ENCODE peak calls at places on chromosomes 5 and 9, in five cellular contexts. F is cardiac muscle cell, Z is sigmoid colon, E is IMR-90, Q is mesenchymal stem cell. S is an unnamed sample. For H3K4me1, the result is how much of the 10 kb centered on the place peaks cover.

GRCh38 chr9:86287013-86287412 is 4.7 kb upstream of the ISCA1 start:
- DNase-seq in F (peak), Z (no peak), E (peak), Q (peak), S (no peak)

GRCh38 chr9:97980918-97981827 is 2.0 kb upstream of the ANP32B start:
- DNase-seq in F (no peak), Z (peak), E (no peak), Q (no peak), S (peak)

GRCh38 chr9:7147136-7148090 is 389.6 kb downstream of the KDM4C start:
- DNase-seq in F (peak), Z (peak), E (peak), Q (peak), S (no peak)

GRCh38 chr9:6955251-6955921 is 197.6 kb downstream of the KDM4C start:
- DNase-seq in F (peak), Z (no peak), E (peak), Q (peak), S (no peak)

GRCh38 chr9:36400332-36401178 is 486 bp upstream of the RNF38 start:
- DNase-seq in F (peak), Z (peak), E (peak), Q (peak), S (peak)

GRCh38 chr5:155001523-155001922 is 12.0 kb upstream of the KIF4B start:
- DNase-seq in F (no peak), Z (no peak), E (no peak), Q (no peak), S (no peak)

GRCh38 chr5:9562101-9562500 is 16.2 kb upstream of the SEMA5A start:
- DNase-seq in F (no peak), Z (no peak), E (no peak), Q (peak), S (no peak)

GRCh38 chr5:1409386-1410110 is 35.7 kb downstream of the SLC6A3 start:
- DNase-seq in F (peak), Z (peak), E (peak), Q (peak), S (no peak)

GRCh38 chr9:125492719-125493118 is 214.3 kb downstream of the MAPKAP1 start:
- DNase-seq in F (no peak), Z (no peak), E (no peak), Q (no peak), S (no peak)

GRCh38 chr5:59542841-59543825 is 350.4 kb downstream of the PDE4D start:
- DNase-seq in F (no peak), Z (peak), E (no peak), Q (peak), S (peak)

GRCh38 chr5:14118551-14119320 is 24.4 kb upstream of the TRIO start:
- DNase-seq in F (peak), Z (no peak), E (no peak), Q (no peak), S (no peak)

GRCh38 chr5:172806897-172807672 is 27.0 kb upstream of the ERGIC1 start:
- DNase-seq in F (peak), Z (peak), E (peak), Q (peak), S (peak)

GRCh38 chr9:71268871-71269640 is 147.6 kb upstream of the TRPM3 start:
- DNase-seq in F (no peak), Z (no peak), E (no peak), Q (no peak), S (no peak)

GRCh38 chr5:32195265-32195664 is 21.1 kb upstream of the GOLPH3 start:
- DNase-seq in F (no peak), Z (no peak), E (no peak), Q (no peak), S (no peak)

GRCh38 chr5:120017523-120017922 is 388.2 kb downstream of the FAM170A start:
- DNase-seq in F (no peak), Z (no peak), E (peak), Q (peak), S (no peak)

GRCh38 chr9:117034862-117035261 is 347.8 kb downstream of the TRIM32 start:
- DNase-seq in F (peak), Z (no peak), E (peak), Q (peak), S (no peak)

GRCh38 chr9:95836072-95836471 is 39.4 kb upstream of the ERCC6L2 start:
- DNase-seq in F (no peak), Z (no peak), E (peak), Q (no peak), S (no peak)

GRCh38 chr9:16309350-16310271 is 560.9 kb downstream of the BNC2 start:
- DNase-seq in F (no peak), Z (peak), E (peak), Q (no peak), S (peak)

GRCh38 chr9:83649080-83649479 is 26.1 kb downstream of the IDNK start:
- DNase-seq in F (peak), Z (peak), E (peak), Q (peak), S (peak)

GRCh38 chr9:104144336-104144735 is 50.2 kb downstream of the SMC2 start:
- DNase-seq in F (no peak), Z (no peak), E (no peak), Q (no peak), S (no peak)

GRCh38 chr5:98772415-98773213 is 849 bp upstream of the RGMB start:
- DNase-seq in F (peak), Z (peak), E (no peak), Q (peak), S (peak)

GRCh38 chr5:138663009-138663408 is 87.8 kb upstream of the HSPA9 start:
- DNase-seq in F (no peak), Z (no peak), E (no peak), Q (no peak), S (no peak)

GRCh38 chr5:78907255-78907886 is 77.7 kb downstream of the ARSB start:
- DNase-seq in F (no peak), Z (peak), E (peak), Q (peak), S (no peak)

GRCh38 chr5:82719368-82719767 is 357.8 kb downstream of the TMEM167A start:
- DNase-seq in F (no peak), Z (no peak), E (peak), Q (peak), S (no peak)

GRCh38 chr5:169416583-169417196 is 115.8 kb upstream of the SLIT3 start:
- DNase-seq in F (no peak), Z (no peak), E (peak), Q (peak), S (peak)

GRCh38 chr5:41851116-41851515 is 19.1 kb downstream of the OXCT1 start:
- DNase-seq in F (no peak), Z (no peak), E (no peak), Q (no peak), S (no peak)

GRCh38 chr9:69496803-69497450 is 171.9 kb downstream of the ENTREP1 start:
- DNase-seq in F (no peak), Z (no peak), E (no peak), Q (no peak), S (no peak)

GRCh38 chr5:18366234-18366633 is 732.0 kb downstream of the TAF11L14 start:
- DNase-seq in F (no peak), Z (no peak), E (no peak), Q (no peak), S (no peak)

GRCh38 chr9:107286057-107286456 is 3.0 kb downstream of the RAD23B start:
- DNase-seq in F (peak), Z (no peak), E (peak), Q (peak), S (no peak)

GRCh38 chr5:8060235-8061139 is 191.5 kb downstream of the MTRR start:
- DNase-seq in F (no peak), Z (no peak), E (no peak), Q (no peak), S (no peak)

GRCh38 chr9:34782372-34782771 is 72.4 kb upstream of the CCL21 start:
- DNase-seq in F (no peak), Z (no peak), E (no peak), Q (no peak), S (no peak)

GRCh38 chr9:34976992-34977391 is 12.6 kb upstream of the DNAJB5 start:
- DNase-seq in F (no peak), Z (no peak), E (no peak), Q (no peak), S (no peak)

GRCh38 chr9:72931437-72931836 is 21.4 kb downstream of the ALDH1A1 start:
- DNase-seq in F (no peak), Z (no peak), E (no peak), Q (peak), S (no peak)

GRCh38 chr5:154077692-154078091 is 38.9 kb downstream of the MFAP3 start:
- DNase-seq in F (no peak), Z (no peak), E (peak), Q (no peak), S (no peak)

GRCh38 chr5:13427859-13428557 is 516.5 kb downstream of the DNAH5 start:
- DNase-seq in F (no peak), Z (no peak), E (no peak), Q (no peak), S (no peak)

GRCh38 chr5:67774153-67774552 is 441.4 kb upstream of the PIK3R1 start:
- DNase-seq in F (no peak), Z (no peak), E (no peak), Q (no peak), S (no peak)

GRCh38 chr5:150172147-150172546 is 5.6 kb downstream of the CDX1 start:
- DNase-seq in F (no peak), Z (no peak), E (peak), Q (peak), S (peak)

GRCh38 chr5:141609044-141609443 is 9.8 kb downstream of the DIAPH1 start:
- DNase-seq in F (no peak), Z (no peak), E (no peak), Q (no peak), S (no peak)

GRCh38 chr5:10503997-10504761 is 59.7 kb upstream of the ANKRD33B start:
- DNase-seq in F (peak), Z (no peak), E (peak), Q (no peak), S (no peak)

GRCh38 chr5:52665544-52665943 is 122.2 kb upstream of the ITGA1 start:
- DNase-seq in F (no peak), Z (no peak), E (peak), Q (peak), S (no peak)

GRCh38 chr9:91557352-91557751 is 133.7 kb upstream of the NFIL3 start:
- DNase-seq in F (no peak), Z (no peak), E (peak), Q (no peak), S (no peak)
- H3K4me3 ChIP-seq in F (no peak), Z (no peak), E (no peak), Q (no peak), S (no peak)

GRCh38 chr5:112718344-112718743 is 19.3 kb upstream of the APC start:
- DNase-seq in F (no peak), Z (no peak), E (no peak), Q (no peak), S (no peak)
- H3K4me1 ChIP-seq in F (under half), Z (under half), E (under half), Q (under half), S (under half)

DNA sequence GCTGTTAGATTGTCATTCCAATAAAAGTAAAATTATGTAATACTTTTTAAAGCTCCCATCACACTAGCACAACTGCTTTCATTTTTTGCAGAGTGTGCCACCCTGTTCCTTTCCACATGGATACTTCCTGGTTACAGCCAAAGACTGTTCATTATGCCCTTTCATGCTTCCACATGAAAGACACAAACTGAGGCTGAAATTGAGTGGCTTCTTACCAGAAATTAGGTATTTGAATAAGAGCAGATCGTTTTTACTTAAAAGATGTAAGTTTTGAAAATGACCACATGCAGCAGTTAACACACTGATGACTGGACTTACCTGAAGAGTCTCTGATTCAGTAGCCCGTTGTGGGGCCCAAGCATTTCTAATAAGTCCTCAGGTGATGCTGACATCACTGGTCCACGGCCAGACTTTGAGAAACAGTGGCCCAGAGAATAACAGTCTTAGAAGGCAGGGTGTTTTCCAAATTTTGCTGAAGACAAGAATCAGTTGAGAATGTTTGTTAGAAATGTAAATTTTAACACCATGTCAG is 187.6 kb upstream of the DMRT1 start:
- DNase-seq in F (no peak), Z (no peak), E (no peak), Q (no peak), S (no peak)
- H3K4me3 ChIP-seq in F (no peak), Z (no peak), E (no peak), Q (no peak), S (no peak)

DNA sequence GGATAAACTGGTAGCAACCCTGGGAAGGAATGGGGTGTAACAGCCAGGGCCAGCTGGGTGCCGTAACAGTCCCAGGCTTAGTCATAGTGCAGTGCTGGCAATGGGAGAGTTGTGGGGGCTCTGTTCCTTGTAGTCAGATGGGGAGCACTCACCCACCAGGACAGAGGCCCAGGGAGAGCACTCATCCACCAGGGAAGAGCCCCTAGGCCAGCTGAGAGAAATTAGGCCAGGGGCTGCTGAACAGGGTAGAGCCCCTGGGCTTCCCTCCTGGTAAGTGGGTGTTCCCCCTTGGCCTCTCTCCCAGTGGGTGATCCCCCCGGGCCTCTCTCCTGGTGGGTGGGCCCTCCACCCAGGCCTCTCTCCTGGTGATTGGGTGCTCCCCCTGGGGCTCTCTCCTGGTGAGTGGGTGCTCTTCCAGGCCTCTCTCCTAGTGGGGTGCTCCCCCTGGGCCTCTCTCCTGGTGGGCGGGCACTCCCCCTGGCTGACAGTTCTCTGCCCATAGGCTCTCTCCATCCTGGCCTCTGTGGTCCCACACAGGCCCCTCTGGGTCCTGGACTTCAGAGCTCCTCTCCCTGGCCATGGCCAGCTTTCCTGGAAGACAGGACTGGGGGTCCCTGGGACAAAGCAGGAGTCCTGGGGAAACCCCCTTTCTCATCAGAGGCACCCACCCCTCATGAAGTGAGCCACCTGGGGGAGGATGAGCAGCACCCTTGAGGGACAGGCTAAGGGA is 13.4 kb downstream of the FGD3 start:
- DNase-seq in F (no peak), Z (no peak), E (no peak), Q (no peak), S (no peak)
- H3K4me1 ChIP-seq in F (under half), Z (under half), E (under half), Q (under half), S (under half)

GRCh38 chr5:39055760-39056393 is 18.3 kb downstream of the RICTOR start:
- DNase-seq in F (no peak), Z (no peak), E (no peak), Q (no peak), S (no peak)

GRCh38 chr5:39058984-39059565 is 15.1 kb downstream of the RICTOR start:
- DNase-seq in F (no peak), Z (no peak), E (no peak), Q (no peak), S (no peak)

GRCh38 chr5:39055027-39055759 is 19.0 kb downstream of the RICTOR start:
- DNase-seq in F (no peak), Z (no peak), E (no peak), Q (no peak), S (no peak)

GRCh38 chr5:39058178-39058577 is 16.0 kb downstream of the RICTOR start:
- DNase-seq in F (no peak), Z (no peak), E (no peak), Q (no peak), S (no peak)

GRCh38 chr5:39057745-39058144 is 16.5 kb downstream of the RICTOR start:
- DNase-seq in F (no peak), Z (no peak), E (no peak), Q (peak), S (no peak)
- H3K4me3 ChIP-seq in F (no peak), Z (peak), E (peak), Q (peak), S (no peak)

GRCh38 chr9:91420471-91421021 is 3.1 kb downstream of the NFIL3 start:
- DNase-seq in F (no peak), Z (no peak), E (peak), Q (peak), S (no peak)
- H3K4me1 ChIP-seq in F (under half), Z (under half), E (under half), Q (under half), S (under half)

DNA sequence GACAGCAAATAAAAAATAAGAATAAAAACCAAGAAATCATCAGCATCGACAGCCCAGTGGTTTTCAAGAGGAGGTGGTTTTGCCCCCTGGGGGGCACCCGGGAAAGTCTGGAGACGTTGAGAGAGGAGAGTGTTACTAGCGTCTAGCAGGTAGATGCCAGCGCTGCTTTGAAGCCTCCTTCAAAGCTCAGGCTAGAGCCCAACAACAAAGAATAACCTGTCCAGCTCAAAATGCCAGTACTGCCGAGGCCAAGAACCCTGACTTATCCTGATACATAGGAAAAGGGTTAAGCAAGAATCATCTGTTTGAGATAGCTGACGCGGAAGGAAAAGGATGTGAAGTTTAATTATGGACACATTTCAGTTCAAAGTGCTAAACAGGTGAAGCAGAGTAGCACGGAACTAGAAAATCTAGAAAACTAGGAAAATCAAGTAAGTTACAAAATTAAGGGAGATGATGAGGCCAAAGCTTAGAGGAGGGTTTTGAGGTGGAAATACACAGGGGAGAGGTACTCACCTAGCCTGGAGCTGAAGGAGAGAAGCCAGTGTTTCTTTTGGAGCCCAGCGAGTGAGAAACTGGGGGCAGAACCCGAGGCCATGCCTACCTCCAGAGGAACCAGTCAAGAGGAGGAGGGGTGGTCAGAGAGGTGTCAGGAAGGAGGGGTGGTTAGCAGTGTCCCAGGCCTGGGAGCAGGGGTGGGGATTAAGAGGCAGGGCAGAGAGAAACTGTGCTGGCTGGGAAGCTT is 121.0 kb upstream of the RETREG1 start:
- DNase-seq in F (peak), Z (no peak), E (no peak), Q (peak), S (peak)
- H3K4me3 ChIP-seq in F (no peak), Z (no peak), E (no peak), Q (no peak), S (no peak)

GRCh38 chr5:178271726-178272479 is 39.3 kb upstream of the PHYKPL start:
- DNase-seq in F (no peak), Z (no peak), E (no peak), Q (no peak), S (no peak)
- H3K4me1 ChIP-seq in F (under half), Z (under half), E (under half), Q (under half), S (under half)